ENCODE peak calls at places on chromosome 21, in nine cellular contexts. X is fibroblast of lung, E is GM20000, M is adrenal gland, P is Peyer's patch, R is fibroblast of the aortic adventitia, I is cardiac muscle cell, F is left lung, Y is progenitor cell of endocrine pancreas. C is an unnamed sample.

GRCh38 chr21:14862794-14863720 is 201.7 kb downstream of the NRIP1 start:
- DNase-seq in X (no peak), E (no peak), M (peak), P (no peak), R (peak), I (peak), F (no peak), Y (no peak), C (no peak)

GRCh38 chr21:23853796-23854379 is 1753.4 kb downstream of the MRPL39 start:
- DNase-seq in X (peak), E (peak), M (peak), P (no peak), R (peak), I (peak), F (no peak), Y (no peak), C (no peak)

GRCh38 chr21:14488805-14489204 is 57.3 kb downstream of the SAMSN1 start:
- DNase-seq in X (no peak), E (no peak), M (no peak), P (no peak), R (no peak), I (no peak), F (no peak), Y (no peak), C (no peak)

GRCh38 chr21:19810779-19811178 is 1187.4 kb upstream of the NCAM2 start:
- DNase-seq in X (no peak), E (no peak), M (no peak), P (no peak), R (no peak), I (no peak), F (no peak), Y (no peak), C (no peak)

GRCh38 chr21:26148834-26149354 is 21.7 kb downstream of the APP start:
- DNase-seq in X (peak), E (no peak), M (no peak), P (no peak), R (peak), I (no peak), F (no peak), Y (no peak), C (no peak)

GRCh38 chr21:36879827-36880226 is 86.6 kb downstream of the HLCS start:
- DNase-seq in X (no peak), E (no peak), M (no peak), P (no peak), R (no peak), I (no peak), F (no peak), Y (no peak), C (no peak)

GRCh38 chr21:29656504-29657227 is 283.1 kb downstream of the GRIK1 start:
- DNase-seq in X (peak), E (no peak), M (no peak), P (no peak), R (peak), I (no peak), F (no peak), Y (no peak), C (no peak)

GRCh38 chr21:22981819-22982218 is 1983.6 kb downstream of the NCAM2 start:
- DNase-seq in X (no peak), E (no peak), M (no peak), P (no peak), R (no peak), I (no peak), F (no peak), Y (no peak), C (no peak)

GRCh38 chr21:24514081-24514733 is 1093.1 kb downstream of the MRPL39 start:
- DNase-seq in X (no peak), E (no peak), M (no peak), P (no peak), R (no peak), I (peak), F (no peak), Y (no peak), C (no peak)

GRCh38 chr21:37659874-37660273 is 256.4 kb downstream of the KCNJ6 start:
- DNase-seq in X (no peak), E (no peak), M (no peak), P (no peak), R (no peak), I (no peak), F (no peak), Y (no peak), C (no peak)

GRCh38 chr21:25457946-25458345 is 149.3 kb downstream of the MRPL39 start:
- DNase-seq in X (no peak), E (no peak), M (no peak), P (no peak), R (no peak), I (no peak), F (no peak), Y (no peak), C (no peak)

GRCh38 chr21:16587671-16588379 is 858.0 kb downstream of the USP25 start:
- DNase-seq in X (peak), E (no peak), M (peak), P (no peak), R (peak), I (no peak), F (no peak), Y (no peak), C (no peak)

GRCh38 chr21:41227357-41228005 is 59.5 kb downstream of the BACE2 start:
- DNase-seq in X (no peak), E (no peak), M (no peak), P (no peak), R (no peak), I (no peak), F (no peak), Y (no peak), C (no peak)

GRCh38 chr21:26366781-26367180 is 196.2 kb upstream of the APP start:
- DNase-seq in X (no peak), E (no peak), M (no peak), P (no peak), R (no peak), I (no peak), F (no peak), Y (no peak), C (no peak)

GRCh38 chr21:33512481-33512880 is 21.0 kb upstream of the DNAJC28 start:
- DNase-seq in X (no peak), E (no peak), M (no peak), P (no peak), R (no peak), I (no peak), F (no peak), Y (no peak), C (no peak)

GRCh38 chr21:37435120-37435519 is 68.5 kb downstream of the DYRK1A start:
- DNase-seq in X (peak), E (no peak), M (peak), P (no peak), R (peak), I (peak), F (no peak), Y (no peak), C (no peak)

GRCh38 chr21:37423103-37423502 is 56.5 kb downstream of the DYRK1A start:
- DNase-seq in X (no peak), E (no peak), M (no peak), P (no peak), R (no peak), I (no peak), F (no peak), Y (no peak), C (no peak)

GRCh38 chr21:16117851-16118592 is 388.2 kb downstream of the USP25 start:
- DNase-seq in X (peak), E (no peak), M (no peak), P (no peak), R (peak), I (no peak), F (no peak), Y (no peak), C (no peak)

GRCh38 chr21:14114251-14114650 is 96.5 kb downstream of the LIPI start:
- DNase-seq in X (no peak), E (no peak), M (no peak), P (no peak), R (no peak), I (no peak), F (no peak), Y (no peak), C (no peak)

GRCh38 chr21:25938673-25939395 is 204.1 kb downstream of the GABPA start:
- DNase-seq in X (no peak), E (no peak), M (peak), P (no peak), R (peak), I (peak), F (no peak), Y (no peak), C (no peak)

GRCh38 chr21:14523234-14523633 is 22.9 kb downstream of the SAMSN1 start:
- DNase-seq in X (no peak), E (peak), M (peak), P (no peak), R (no peak), I (no peak), F (peak), Y (no peak), C (no peak)

GRCh38 chr21:45934570-45934969 is 47.0 kb upstream of the COL6A1 start:
- DNase-seq in X (no peak), E (no peak), M (no peak), P (no peak), R (no peak), I (no peak), F (peak), Y (no peak), C (no peak)

GRCh38 chr21:33128538-33128937 is 58.6 kb downstream of the OLIG1 start:
- DNase-seq in X (no peak), E (no peak), M (no peak), P (no peak), R (no peak), I (no peak), F (no peak), Y (no peak), C (no peak)

GRCh38 chr21:14573244-14573643 is 27.1 kb upstream of the SAMSN1 start:
- DNase-seq in X (no peak), E (no peak), M (no peak), P (no peak), R (no peak), I (no peak), F (no peak), Y (no peak), C (no peak)

GRCh38 chr21:33403786-33404571 is 766 bp downstream of the IFNGR2 start:
- DNase-seq in X (peak), E (peak), M (peak), P (peak), R (peak), I (peak), F (peak), Y (peak), C (peak)

GRCh38 chr21:46295996-46296752 is 10.0 kb downstream of the YBEY start:
- DNase-seq in X (peak), E (peak), M (peak), P (peak), R (peak), I (no peak), F (peak), Y (no peak), C (no peak)

GRCh38 chr21:25350056-25350455 is 257.2 kb downstream of the MRPL39 start:
- DNase-seq in X (peak), E (peak), M (peak), P (no peak), R (peak), I (peak), F (no peak), Y (no peak), C (no peak)

GRCh38 chr21:19759836-19760235 is 1238.4 kb upstream of the NCAM2 start:
- DNase-seq in X (no peak), E (no peak), M (no peak), P (no peak), R (no peak), I (no peak), F (peak), Y (no peak), C (no peak)

GRCh38 chr21:37675202-37675801 is 241.0 kb downstream of the KCNJ6 start:
- DNase-seq in X (peak), E (peak), M (peak), P (peak), R (peak), I (peak), F (peak), Y (peak), C (no peak)

GRCh38 chr21:14911351-14911750 is 153.4 kb downstream of the NRIP1 start:
- DNase-seq in X (no peak), E (no peak), M (no peak), P (no peak), R (no peak), I (no peak), F (no peak), Y (no peak), C (no peak)

GRCh38 chr21:39088831-39089380 is 94.3 kb downstream of the PSMG1 start:
- DNase-seq in X (peak), E (no peak), M (no peak), P (no peak), R (peak), I (no peak), F (no peak), Y (no peak), C (no peak)
- TF ChIP-seq CTCF in X (no peak), E (no peak), M (no peak), P (no peak), R (peak), I (peak), F (no peak), Y (no peak), C (peak)

DNA sequence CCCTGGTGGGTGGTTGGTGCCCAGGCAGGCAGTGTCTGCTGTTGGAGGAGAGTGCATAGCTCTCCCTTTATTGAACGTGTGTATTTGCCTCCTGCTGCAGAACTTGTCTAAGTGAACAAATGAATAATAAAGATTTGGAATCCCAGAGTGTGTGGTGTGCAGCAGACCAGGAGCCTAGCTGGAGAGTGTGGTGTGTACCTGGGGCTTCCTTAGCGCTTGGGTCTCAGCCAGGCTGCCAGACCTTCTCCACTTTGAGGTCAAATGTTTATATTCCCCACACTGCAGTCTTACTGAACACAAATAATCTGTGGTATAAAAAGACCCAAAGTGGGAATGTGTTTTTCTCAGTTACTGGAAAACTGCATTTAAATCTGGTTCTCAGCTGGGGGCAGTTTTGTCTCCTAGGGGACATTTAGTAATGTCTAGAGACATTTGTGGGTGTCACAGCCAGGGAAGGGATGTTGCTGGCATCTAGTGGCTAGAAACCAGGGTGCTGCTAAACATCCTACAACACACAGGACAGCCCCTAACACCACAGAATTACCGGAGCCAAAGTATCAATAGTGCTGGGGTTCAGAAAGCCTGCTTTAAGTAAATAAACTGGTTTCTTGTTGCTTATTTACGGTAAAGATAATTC is 23.6 kb downstream of the SLC37A1 start:
- DNase-seq in X (no peak), E (peak), M (no peak), P (no peak), R (no peak), I (no peak), F (no peak), Y (no peak), C (no peak)
- TF ChIP-seq CTCF in X (peak), E (peak), M (peak), P (peak), R (peak), I (peak), F (no peak), Y (peak), C (peak)

GRCh38 chr21:44800103-44800502 is 1.5 kb downstream of the UBE2G2 start:
- DNase-seq in X (peak), E (no peak), M (no peak), P (no peak), R (peak), I (peak), F (no peak), Y (no peak), C (no peak)
- TF ChIP-seq CTCF in X (peak), E (no peak), M (peak), P (peak), R (peak), I (peak), F (no peak), Y (peak), C (peak)

GRCh38 chr21:28018213-28018612 is 974.5 kb downstream of the LTN1 start:
- DNase-seq in X (no peak), E (no peak), M (no peak), P (no peak), R (no peak), I (no peak), F (peak), Y (no peak), C (no peak)
- TF ChIP-seq CTCF in X (no peak), E (no peak), M (no peak), P (no peak), R (no peak), I (no peak), F (no peak), Y (no peak), C (no peak)

GRCh38 chr21:28336299-28336698 is 656.4 kb downstream of the LTN1 start:
- DNase-seq in X (peak), E (no peak), M (peak), P (no peak), R (peak), I (peak), F (no peak), Y (no peak), C (no peak)
- TF ChIP-seq CTCF in X (peak), E (no peak), M (peak), P (peak), R (peak), I (peak), F (peak), Y (peak), C (peak)

GRCh38 chr21:39349211-39350093 is 564 bp upstream of the HMGN1 start:
- DNase-seq in X (peak), E (peak), M (peak), P (peak), R (peak), I (peak), F (peak), Y (peak), C (peak)
- TF ChIP-seq CTCF in X (no peak), E (no peak), M (no peak), P (no peak), R (no peak), I (no peak), F (no peak), Y (no peak), C (no peak)

DNA sequence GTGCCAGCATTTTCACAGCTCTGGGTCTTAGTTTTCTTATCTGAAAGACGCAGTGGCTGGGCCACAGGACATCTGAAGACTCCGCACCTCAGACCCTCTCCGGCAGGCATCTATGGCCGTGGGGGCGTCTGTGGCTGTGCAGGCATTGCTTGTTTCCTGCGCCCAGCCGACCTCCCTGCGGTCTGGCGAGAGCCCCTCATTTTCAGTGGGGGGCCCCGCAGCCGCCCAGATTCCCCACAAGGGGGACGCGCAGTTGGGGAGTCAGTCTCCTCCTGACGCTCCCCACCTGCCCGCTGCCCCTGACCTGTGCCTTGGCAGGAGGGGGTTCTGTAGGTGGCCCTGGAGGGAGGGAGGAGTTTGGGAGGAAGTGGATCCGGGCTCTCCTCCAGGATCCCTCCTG is 3.5 kb upstream of the TFF1 start:
- DNase-seq in X (no peak), E (no peak), M (no peak), P (peak), R (no peak), I (no peak), F (peak), Y (no peak), C (no peak)
- TF ChIP-seq CTCF in X (no peak), E (no peak), M (no peak), P (no peak), R (no peak), I (no peak), F (no peak), Y (peak), C (no peak)

DNA sequence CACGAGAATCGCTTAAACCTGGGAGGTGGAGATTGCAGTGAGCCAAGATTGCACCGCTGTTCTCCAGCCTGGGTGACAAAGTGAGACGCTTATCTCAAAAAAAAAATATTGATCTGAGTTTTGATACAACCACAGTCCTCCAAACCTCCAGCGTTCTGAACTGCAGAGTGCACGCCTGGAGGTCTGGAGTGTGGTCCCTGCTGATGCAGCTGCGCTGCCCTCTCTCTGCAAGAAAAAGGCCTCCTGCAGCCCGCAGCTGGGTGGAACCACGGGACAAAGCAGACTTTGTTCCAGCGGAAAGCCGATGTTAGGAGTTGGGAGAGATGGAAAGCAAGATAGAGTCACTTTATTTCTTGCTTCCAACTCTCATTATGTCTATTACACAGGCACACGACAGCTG is 144.9 kb upstream of the SOD1 start:
- DNase-seq in X (peak), E (no peak), M (no peak), P (no peak), R (no peak), I (peak), F (no peak), Y (no peak), C (no peak)
- TF ChIP-seq CTCF in X (no peak), E (no peak), M (no peak), P (no peak), R (no peak), I (peak), F (no peak), Y (no peak), C (peak)

GRCh38 chr21:35652196-35652595 is 408.1 kb downstream of the SETD4 start:
- DNase-seq in X (no peak), E (no peak), M (no peak), P (no peak), R (no peak), I (no peak), F (no peak), Y (no peak), C (no peak)

GRCh38 chr21:35646606-35647005 is 413.7 kb downstream of the SETD4 start:
- DNase-seq in X (no peak), E (no peak), M (peak), P (no peak), R (no peak), I (no peak), F (no peak), Y (no peak), C (no peak)

GRCh38 chr21:35649186-35649585 is 411.1 kb downstream of the SETD4 start:
- DNase-seq in X (peak), E (no peak), M (no peak), P (no peak), R (peak), I (no peak), F (no peak), Y (no peak), C (no peak)

GRCh38 chr21:35651166-35651565 is 409.2 kb downstream of the SETD4 start:
- DNase-seq in X (no peak), E (no peak), M (no peak), P (no peak), R (no peak), I (no peak), F (no peak), Y (no peak), C (no peak)

DNA sequence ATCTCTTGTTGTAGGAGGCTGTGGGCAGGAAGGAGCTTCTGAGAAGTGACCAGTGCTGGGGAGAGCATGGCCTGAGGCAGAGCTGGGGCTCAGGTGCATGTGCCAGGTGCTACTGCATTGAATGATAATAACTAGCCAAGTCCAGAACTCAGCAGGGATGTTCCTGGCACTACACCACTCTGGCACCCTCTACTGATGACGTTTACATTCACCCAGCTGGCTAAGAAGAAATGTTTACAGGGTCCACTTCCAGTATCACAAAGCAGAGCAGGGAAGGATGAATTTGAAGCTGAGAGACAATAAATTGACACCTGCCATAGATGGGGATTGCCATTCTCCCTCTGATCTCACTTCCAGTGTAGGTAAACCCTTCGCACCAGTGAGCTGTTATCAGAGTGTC is 411.8 kb downstream of the SETD4 start:
- DNase-seq in X (no peak), E (no peak), M (no peak), P (no peak), R (no peak), I (no peak), F (no peak), Y (no peak), C (no peak)
- TF ChIP-seq CTCF in X (no peak), E (no peak), M (no peak), P (no peak), R (no peak), I (no peak), F (no peak), Y (no peak), C (no peak)

C was measured in osteocyte.